ENCODE peak calls at places on chromosomes 12 and 14, in eight cellular contexts. L, B, P, N, S, D, V and Z are unnamed samples.

GRCh38 chr14:54857830-54858269 is 44.8 kb downstream of the GCH1 start:
- DNase-seq in D (peak), N (no peak), P (peak), B (no peak), L (no peak), V (no peak), S (no peak), Z (no peak)

GRCh38 chr12:13980548-13981295 is 680 bp downstream of the GRIN2B start:
- DNase-seq in S (no peak), D (peak), L (no peak), B (no peak), V (no peak), P (no peak), N (no peak), Z (no peak)

GRCh38 chr12:13183621-13184020 is 12.9 kb upstream of the EMP1 start:
- DNase-seq in S (no peak), D (no peak), B (no peak), P (no peak), L (no peak), V (no peak), N (no peak), Z (no peak)

GRCh38 chr14:100576091-100577085 is 10.8 kb downstream of the BEGAIN start:
- DNase-seq in V (no peak), N (peak), B (no peak), P (no peak), S (no peak), D (no peak), L (no peak), Z (no peak)

GRCh38 chr12:117010693-117011451 is 88.3 kb downstream of the TESC start:
- DNase-seq in S (no peak), N (no peak), B (no peak), D (no peak), V (no peak), L (no peak), P (no peak), Z (no peak)

GRCh38 chr12:100154472-100155247 is 12.0 kb upstream of the BLTP3B start:
- DNase-seq in N (peak), D (peak), L (peak), B (no peak), S (peak), P (peak), V (peak), Z (peak)

GRCh38 chr14:23185046-23185445 is 1.6 kb upstream of the SLC7A8 start:
- DNase-seq in L (peak), D (no peak), B (no peak), V (no peak), P (no peak), N (no peak), S (no peak), Z (no peak)

GRCh38 chr14:25111061-25111601 is 61.2 kb upstream of the STXBP6 start:
- DNase-seq in S (no peak), L (peak), N (no peak), V (peak), P (no peak), B (no peak), D (no peak), Z (no peak)

GRCh38 chr12:48329199-48329939 is 21.4 kb downstream of the ZNF641 start:
- DNase-seq in L (no peak), P (no peak), V (no peak), N (no peak), S (no peak), B (no peak), D (no peak), Z (no peak)

GRCh38 chr14:99793213-99794155 is at the start of gene EML1:
- DNase-seq in D (peak), V (peak), B (peak), N (peak), L (peak), S (peak), P (peak), Z (peak)

GRCh38 chr14:93271111-93271510 is 61.7 kb downstream of the BTBD7 start:
- DNase-seq in N (no peak), P (no peak), L (no peak), S (no peak), B (no peak), V (no peak), D (no peak), Z (no peak)

GRCh38 chr12:28937196-28937595 is 211.9 kb upstream of the FAR2 start:
- DNase-seq in P (no peak), L (peak), B (peak), D (no peak), S (no peak), N (no peak), V (no peak), Z (no peak)

GRCh38 chr12:5010130-5010529 is 33.5 kb upstream of the KCNA5 start:
- DNase-seq in V (no peak), D (no peak), L (no peak), B (no peak), P (no peak), N (no peak), S (no peak), Z (no peak)

GRCh38 chr12:57214398-57214781 is 2.2 kb upstream of the NXPH4 start:
- DNase-seq in S (no peak), P (peak), V (peak), N (no peak), B (peak), L (peak), D (peak), Z (peak)

GRCh38 chr12:64892561-64892960 is 68.1 kb downstream of the TBC1D30 start:
- DNase-seq in D (no peak), B (no peak), V (no peak), L (no peak), P (no peak), S (no peak), N (no peak), Z (no peak)

GRCh38 chr14:101019974-101020710 is 116.6 kb upstream of the RTL1 start:
- DNase-seq in D (no peak), V (peak), P (no peak), L (no peak), S (peak), B (no peak), N (peak), Z (no peak)

GRCh38 chr12:130818381-130819247 is 20.4 kb downstream of the STX2 start:
- DNase-seq in V (peak), P (peak), N (peak), S (no peak), D (peak), L (peak), B (no peak), Z (peak)

GRCh38 chr14:85852900-85853299 is 323.0 kb downstream of the FLRT2 start:
- DNase-seq in B (no peak), P (no peak), N (no peak), V (no peak), L (no peak), S (no peak), D (no peak), Z (no peak)

GRCh38 chr12:111766608-111767361 is at the start of gene ALDH2:
- DNase-seq in L (peak), S (peak), B (no peak), N (peak), V (peak), P (no peak), D (peak), Z (peak)

GRCh38 chr14:50099335-50099734 is 17.0 kb downstream of the VCPKMT start:
- DNase-seq in N (no peak), D (no peak), S (no peak), V (no peak), L (peak), B (no peak), P (no peak), Z (no peak)

GRCh38 chr12:31233061-31233730 is 92.8 kb downstream of the SINHCAF start:
- DNase-seq in V (no peak), B (no peak), S (no peak), P (no peak), N (no peak), D (no peak), L (no peak), Z (no peak)

DNA sequence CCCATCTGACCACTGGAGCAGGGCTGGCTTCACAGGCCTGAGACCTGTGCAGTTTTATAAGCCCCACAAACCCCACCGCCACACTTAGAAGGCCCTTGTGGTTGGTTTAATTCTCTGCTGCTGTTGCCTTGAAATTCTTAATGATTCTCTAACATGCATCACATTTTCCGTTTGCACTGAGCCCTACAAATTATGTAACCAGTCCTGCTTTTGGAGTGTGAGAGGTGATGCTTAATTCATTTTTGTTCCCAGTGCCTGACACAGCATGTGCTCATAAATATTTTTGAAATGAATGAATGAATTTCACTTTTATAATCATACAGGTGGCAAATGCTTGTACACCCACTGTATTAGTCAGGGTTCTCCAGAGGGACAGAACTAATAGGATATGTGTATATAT is 52.8 kb upstream of the PLXNC1 start:
- DNase-seq in D (no peak), B (no peak), P (no peak), S (no peak), N (no peak), L (no peak), V (no peak), Z (no peak)
- TF ChIP-seq CTCF in D (no peak), B (no peak), P (no peak), S (no peak), N (no peak), L (no peak), V (no peak), Z (no peak)

GRCh38 chr12:70849265-70849960 is 71.1 kb downstream of the PTPRR start:
- DNase-seq in D (no peak), S (no peak), V (no peak), P (no peak), N (no peak), L (peak), B (no peak), Z (no peak)
- TF ChIP-seq CTCF in D (no peak), S (no peak), V (peak), P (peak), N (peak), L (peak), B (peak), Z (no peak)

GRCh38 chr12:132163911-132164288 is 19.6 kb downstream of the NOC4L start:
- DNase-seq in V (no peak), L (no peak), S (no peak), P (no peak), B (no peak), N (no peak), D (no peak), Z (no peak)
- TF ChIP-seq CTCF in V (no peak), L (peak), S (no peak), P (no peak), B (peak), N (peak), D (no peak), Z (no peak)

GRCh38 chr14:105167303-105168092 is 1.1 kb downstream of the JAG2 start:
- DNase-seq in L (no peak), D (peak), V (peak), N (no peak), B (no peak), S (no peak), P (no peak), Z (no peak)

GRCh38 chr14:105168496-105168978 is at the start of gene JAG2:
- DNase-seq in V (peak), P (peak), L (no peak), N (peak), S (no peak), B (no peak), D (peak), Z (peak)

GRCh38 chr14:105168093-105168420 is 519 bp downstream of the JAG2 start:
- DNase-seq in P (no peak), V (no peak), B (no peak), N (no peak), L (no peak), D (no peak), S (no peak), Z (no peak)

GRCh38 chr14:105169776-105170655 is 1.4 kb upstream of the JAG2 start:
- DNase-seq in D (no peak), V (no peak), N (no peak), B (no peak), P (no peak), L (no peak), S (no peak), Z (no peak)

DNA sequence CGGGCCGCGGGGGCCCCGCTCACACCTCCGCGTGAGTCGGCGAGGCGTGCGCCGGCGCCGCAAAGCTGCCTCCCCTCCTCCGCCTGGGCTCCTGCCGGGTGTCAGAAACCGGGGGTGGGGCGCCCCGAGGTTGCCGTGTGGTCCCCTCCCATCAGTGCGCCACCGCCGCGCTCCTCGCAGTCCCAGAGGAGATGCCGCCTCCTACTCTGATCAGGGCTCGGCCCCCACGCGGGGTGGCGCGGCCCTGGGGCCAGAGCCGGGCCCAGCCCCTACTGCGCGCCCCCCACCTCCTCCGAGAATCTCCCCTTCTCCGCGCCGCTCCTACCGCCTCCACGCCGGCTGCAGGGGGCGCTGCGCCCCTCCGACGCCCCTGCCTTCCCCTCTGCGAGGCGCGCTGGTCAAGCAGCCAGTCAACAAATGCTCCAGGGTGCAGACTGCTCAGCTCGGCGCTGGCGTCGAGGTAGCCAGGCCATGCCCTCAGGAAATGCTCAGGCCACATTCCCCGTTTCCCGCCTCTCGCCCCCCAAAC is 467 bp upstream of the JAG2 start:
- DNase-seq in P (no peak), L (no peak), S (no peak), N (no peak), B (no peak), D (peak), V (no peak), Z (peak)
- TF ChIP-seq CTCF in P (peak), L (peak), S (no peak), N (peak), B (peak), D (peak), V (no peak), Z (peak)

GRCh38 chr14:96039633-96040311 is 610 bp downstream of the C14orf132 start:
- DNase-seq in L (peak), B (no peak), V (no peak), P (no peak), D (peak), S (no peak), N (peak), Z (no peak)

GRCh38 chr14:96040836-96041371 is 1.7 kb downstream of the C14orf132 start:
- DNase-seq in S (no peak), N (no peak), L (no peak), D (no peak), P (no peak), B (no peak), V (no peak), Z (no peak)

GRCh38 chr14:96038558-96038919 is 623 bp upstream of the C14orf132 start:
- DNase-seq in P (no peak), S (no peak), V (no peak), N (no peak), B (no peak), L (no peak), D (peak), Z (no peak)

GRCh38 chr14:96037891-96038557 is 1.1 kb upstream of the C14orf132 start:
- DNase-seq in P (no peak), B (no peak), S (no peak), D (no peak), N (peak), V (peak), L (no peak), Z (no peak)

DNA sequence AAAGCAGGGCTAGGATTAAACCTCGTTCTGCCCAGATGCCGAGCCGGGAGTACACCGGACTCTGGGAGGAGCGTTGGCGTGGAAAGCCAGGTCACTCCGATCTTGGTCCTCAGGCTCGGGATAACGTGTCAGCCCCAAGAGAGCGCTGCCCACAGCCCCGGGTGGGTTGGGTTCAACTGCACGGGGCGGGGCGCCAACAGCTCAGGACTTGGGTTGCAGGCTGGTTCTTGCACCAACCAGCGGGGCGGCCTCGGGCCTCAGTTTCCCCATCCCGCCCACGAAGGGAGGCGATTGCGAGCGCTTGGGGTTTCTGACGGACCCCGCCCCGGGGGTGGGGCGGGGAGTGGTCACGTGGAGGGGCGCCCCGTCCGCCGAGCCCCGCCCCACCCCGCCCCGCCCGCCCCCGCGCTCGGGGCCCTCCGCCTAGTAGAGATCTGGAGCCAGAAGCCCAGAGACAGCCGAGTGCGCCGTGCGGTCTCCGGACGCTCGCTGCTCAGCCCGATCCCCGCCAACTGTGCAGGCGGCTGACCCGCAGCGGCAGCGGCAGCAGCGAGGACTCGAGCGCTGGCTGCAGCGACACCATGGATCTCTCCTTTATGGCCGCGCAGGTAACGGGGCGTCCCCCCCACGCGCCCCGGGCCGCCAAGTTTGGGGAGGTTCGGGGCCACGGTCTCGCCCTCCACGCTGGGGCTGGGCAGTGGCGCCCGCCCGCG is at the start of gene C14orf132:
- DNase-seq in P (peak), S (no peak), B (no peak), N (peak), D (peak), L (peak), V (peak), Z (peak)
- TF ChIP-seq CTCF in P (no peak), S (no peak), B (no peak), N (no peak), D (no peak), L (no peak), V (no peak), Z (no peak)

DNA sequence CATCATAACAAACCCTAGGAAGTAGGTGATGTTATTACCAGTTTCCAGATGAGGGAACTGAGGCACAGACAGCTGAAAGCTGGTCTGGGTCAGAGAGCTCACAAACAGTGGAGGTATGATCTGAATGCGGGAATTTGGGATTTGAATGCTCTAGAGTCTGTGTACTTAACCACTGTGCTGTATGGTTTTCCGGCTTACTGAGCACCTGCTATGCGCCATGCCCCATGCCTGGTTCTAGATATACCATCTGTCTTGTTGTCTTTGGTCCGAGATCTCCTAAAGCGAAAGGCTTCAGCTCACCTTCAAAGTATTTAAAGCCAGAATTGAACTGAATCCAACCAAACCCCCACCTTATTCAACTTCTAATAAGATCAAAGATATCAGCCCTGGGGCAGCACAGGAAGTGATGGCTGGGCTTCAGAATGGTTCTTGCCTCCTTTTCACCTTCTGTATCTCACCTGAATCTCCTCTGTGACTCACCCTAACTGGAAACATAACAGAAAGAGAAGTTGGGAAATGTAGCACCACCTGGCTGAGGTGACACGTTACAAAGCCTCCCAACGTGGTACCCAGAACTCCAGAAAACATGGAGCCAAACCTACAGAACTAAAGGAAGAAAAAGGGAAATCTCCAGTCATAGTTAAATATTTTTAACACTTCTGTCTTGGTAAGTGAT is 54.3 kb downstream of the PRMT8 start:
- DNase-seq in L (no peak), S (no peak), P (no peak), D (no peak), B (no peak), V (no peak), N (no peak), Z (no peak)
- TF ChIP-seq CTCF in L (no peak), S (no peak), P (no peak), D (no peak), B (no peak), V (no peak), N (no peak), Z (no peak)